ENCODE peak calls at places on chromosomes 12 and 14, in ten cellular contexts. C is uterus, V is mammary epithelial cell, K is K562, G is foreskin fibroblast, X is SK-N-SH, Y is H7, W is cardiac fibroblast, D is BE2C, E is right atrium auricular region. R is an unnamed sample.

GRCh38 chr12:46126050-46126727 is 135.8 kb upstream of the SCAF11 start:
- DNase-seq in C (no peak), V (no peak), K (no peak), G (no peak), X (no peak), Y (no peak), W (no peak), D (no peak), E (no peak), R (no peak)

GRCh38 chr14:75340921-75341320 is 62.3 kb downstream of the FOS start:
- DNase-seq in C (peak), V (no peak), K (no peak), G (no peak), X (no peak), Y (no peak), W (peak), D (peak), E (peak), R (no peak)

GRCh38 chr12:72057330-72057911 is 118.8 kb downstream of the TPH2 start:
- DNase-seq in C (no peak), V (peak), K (no peak), G (no peak), X (no peak), Y (no peak), W (no peak), D (no peak), E (no peak), R (peak)

GRCh38 chr14:85565862-85566296 is 35.9 kb downstream of the FLRT2 start:
- DNase-seq in C (no peak), V (peak), K (no peak), G (no peak), X (no peak), Y (no peak), W (peak), D (no peak), E (no peak), R (no peak)

GRCh38 chr12:20527396-20528154 is 159.2 kb downstream of the PDE3A start:
- DNase-seq in C (no peak), V (no peak), K (no peak), G (peak), X (no peak), Y (no peak), W (peak), D (no peak), E (no peak), R (no peak)

GRCh38 chr14:103688906-103689902 is 26.0 kb downstream of the XRCC3 start:
- DNase-seq in C (no peak), V (no peak), K (no peak), G (no peak), X (no peak), Y (no peak), W (peak), D (no peak), E (no peak), R (no peak)

GRCh38 chr14:22646570-22647254 is 2.6 kb upstream of the OR6J1 start:
- DNase-seq in C (no peak), V (peak), K (no peak), G (peak), X (no peak), Y (no peak), W (peak), D (no peak), E (no peak), R (no peak)

GRCh38 chr14:24911324-24912095 is 138.4 kb downstream of the STXBP6 start:
- DNase-seq in C (no peak), V (peak), K (no peak), G (peak), X (no peak), Y (no peak), W (peak), D (no peak), E (no peak), R (no peak)

GRCh38 chr14:100629098-100629497 is 41.9 kb upstream of the BEGAIN start:
- DNase-seq in C (no peak), V (no peak), K (no peak), G (no peak), X (no peak), Y (peak), W (no peak), D (no peak), E (no peak), R (no peak)

GRCh38 chr12:109592905-109593272 is 19.3 kb downstream of the MVK start:
- DNase-seq in C (no peak), V (no peak), K (no peak), G (no peak), X (no peak), Y (no peak), W (no peak), D (no peak), E (no peak), R (no peak)

GRCh38 chr14:103511022-103511693 is 11.5 kb downstream of the CKB start:
- DNase-seq in C (no peak), V (no peak), K (no peak), G (no peak), X (no peak), Y (peak), W (no peak), D (no peak), E (no peak), R (no peak)

GRCh38 chr12:4143909-4144308 is 129.7 kb upstream of the CCND2 start:
- DNase-seq in C (no peak), V (peak), K (no peak), G (no peak), X (no peak), Y (no peak), W (no peak), D (no peak), E (no peak), R (peak)

GRCh38 chr12:5515458-5515857 is 83.5 kb downstream of the NTF3 start:
- DNase-seq in C (no peak), V (no peak), K (no peak), G (no peak), X (no peak), Y (no peak), W (no peak), D (no peak), E (no peak), R (no peak)

GRCh38 chr12:117035287-117035686 is 63.9 kb downstream of the TESC start:
- DNase-seq in C (no peak), V (no peak), K (no peak), G (no peak), X (no peak), Y (no peak), W (no peak), D (no peak), E (no peak), R (no peak)

GRCh38 chr14:45610303-45610702 is 357.3 kb upstream of the MIS18BP1 start:
- DNase-seq in C (no peak), V (peak), K (no peak), G (no peak), X (no peak), Y (no peak), W (no peak), D (no peak), E (no peak), R (no peak)

GRCh38 chr14:74866708-74867389 is 9.1 kb downstream of the PROX2 start:
- DNase-seq in C (no peak), V (no peak), K (no peak), G (no peak), X (no peak), Y (no peak), W (no peak), D (no peak), E (no peak), R (no peak)

GRCh38 chr14:82963756-82964155 is 1430.1 kb upstream of the SEL1L start:
- DNase-seq in C (no peak), V (no peak), K (no peak), G (no peak), X (no peak), Y (no peak), W (no peak), D (no peak), E (no peak), R (no peak)

GRCh38 chr12:53965251-53966069 is 7.5 kb upstream of the HOXC11 start:
- DNase-seq in C (peak), V (no peak), K (no peak), G (peak), X (no peak), Y (peak), W (no peak), D (peak), E (no peak), R (no peak)

GRCh38 chr12:14771651-14772137 is 31.6 kb downstream of the WBP11 start:
- DNase-seq in C (no peak), V (no peak), K (no peak), G (no peak), X (peak), Y (peak), W (no peak), D (no peak), E (no peak), R (peak)

GRCh38 chr14:87186745-87187144 is 806.2 kb downstream of the GALC start:
- DNase-seq in C (no peak), V (no peak), K (no peak), G (no peak), X (no peak), Y (peak), W (no peak), D (no peak), E (no peak), R (no peak)

GRCh38 chr14:26761532-26761931 is 163.7 kb upstream of the NOVA1 start:
- DNase-seq in C (no peak), V (no peak), K (no peak), G (no peak), X (no peak), Y (no peak), W (no peak), D (no peak), E (no peak), R (no peak)

GRCh38 chr14:75277796-75278421 is 719 bp upstream of the FOS start:
- DNase-seq in C (no peak), V (peak), K (no peak), G (no peak), X (no peak), Y (no peak), W (peak), D (no peak), E (no peak), R (no peak)

GRCh38 chr14:67675219-67675582 is 769 bp upstream of the VTI1B start:
- DNase-seq in C (no peak), V (no peak), K (no peak), G (no peak), X (no peak), Y (no peak), W (no peak), D (no peak), E (no peak), R (no peak)

DNA sequence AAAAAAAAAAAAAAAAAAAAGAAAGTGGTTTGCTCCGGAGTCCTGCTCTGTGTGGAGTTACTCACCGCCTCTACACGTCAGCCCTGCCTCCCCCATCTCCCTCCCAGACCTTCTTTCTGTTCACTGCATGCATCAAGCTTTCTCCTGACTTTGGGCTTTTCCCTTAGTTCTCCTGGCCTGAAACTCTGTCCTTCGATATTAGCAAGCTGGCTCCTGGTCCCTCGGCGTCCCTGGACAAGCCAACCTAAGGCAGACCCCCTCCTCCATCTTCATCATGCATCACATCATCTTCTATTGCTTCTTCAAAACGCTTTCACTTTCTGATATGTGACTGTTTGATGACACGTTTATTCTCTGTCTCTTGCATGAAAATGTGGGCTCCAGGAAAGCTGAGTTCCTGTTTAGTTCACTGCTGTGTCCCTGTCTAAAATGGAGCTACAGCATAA is 40.6 kb downstream of the SLC15A4 start:
- DNase-seq in C (peak), V (no peak), K (no peak), G (peak), X (no peak), Y (no peak), W (peak), D (no peak), E (no peak), R (no peak)
- H3K4me3 ChIP-seq in C (no peak), V (no peak), K (no peak), G (no peak), X (no peak), Y (no peak), W (peak), D (no peak), E (no peak), R (no peak)

DNA sequence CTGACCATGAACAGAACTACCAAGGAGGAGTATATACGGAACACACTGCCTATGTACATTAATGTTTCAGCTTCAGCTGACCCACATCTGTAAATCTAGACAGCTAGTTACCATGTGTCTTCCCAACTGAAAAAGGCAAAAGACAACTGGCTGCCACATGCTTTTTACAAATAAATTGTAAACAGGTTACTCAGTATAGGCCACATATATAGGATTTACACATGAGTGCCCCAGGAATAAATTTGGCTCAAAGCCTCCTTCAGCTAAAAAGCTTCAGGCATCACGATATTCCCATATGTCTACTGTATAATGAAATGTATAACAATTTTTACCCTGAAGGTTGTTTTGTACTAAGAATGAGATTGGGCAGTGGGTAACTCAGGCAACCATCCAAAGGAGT is 175.9 kb upstream of the BMP4 start:
- DNase-seq in C (no peak), V (no peak), K (no peak), G (no peak), X (no peak), Y (no peak), W (no peak), D (no peak), E (no peak), R (no peak)
- H3K4me3 ChIP-seq in C (no peak), V (no peak), K (no peak), G (no peak), X (no peak), Y (no peak), W (no peak), D (no peak), E (no peak), R (no peak)

GRCh38 chr14:94111276-94112095 is 950 bp downstream of the IFI27 start:
- DNase-seq in C (no peak), V (no peak), K (no peak), G (no peak), X (no peak), Y (no peak), W (no peak), D (no peak), E (no peak), R (no peak)
- H3K4me3 ChIP-seq in C (peak), V (no peak), K (no peak), G (no peak), X (no peak), Y (no peak), W (peak), D (no peak), E (peak), R (no peak)

GRCh38 chr14:69592923-69593677 is 18.3 kb upstream of the SUSD6 start:
- DNase-seq in C (peak), V (no peak), K (no peak), G (no peak), X (no peak), Y (no peak), W (peak), D (no peak), E (peak), R (no peak)
- H3K4me3 ChIP-seq in C (peak), V (no peak), K (no peak), G (peak), X (no peak), Y (no peak), W (peak), D (no peak), E (no peak), R (no peak)

GRCh38 chr14:51654549-51654879 is 2.8 kb downstream of the FRMD6 start:
- DNase-seq in C (no peak), V (no peak), K (no peak), G (no peak), X (peak), Y (no peak), W (no peak), D (no peak), E (no peak), R (no peak)

GRCh38 chr14:51651388-51652167 is at the start of gene FRMD6:
- DNase-seq in C (peak), V (peak), K (peak), G (peak), X (peak), Y (peak), W (peak), D (peak), E (peak), R (peak)

GRCh38 chr14:51652168-51653095 is 722 bp downstream of the FRMD6 start:
- DNase-seq in C (peak), V (no peak), K (no peak), G (no peak), X (peak), Y (peak), W (no peak), D (peak), E (no peak), R (peak)

GRCh38 chr14:51653096-51653814 is 1.5 kb downstream of the FRMD6 start:
- DNase-seq in C (no peak), V (peak), K (no peak), G (peak), X (no peak), Y (peak), W (peak), D (no peak), E (no peak), R (peak)

DNA sequence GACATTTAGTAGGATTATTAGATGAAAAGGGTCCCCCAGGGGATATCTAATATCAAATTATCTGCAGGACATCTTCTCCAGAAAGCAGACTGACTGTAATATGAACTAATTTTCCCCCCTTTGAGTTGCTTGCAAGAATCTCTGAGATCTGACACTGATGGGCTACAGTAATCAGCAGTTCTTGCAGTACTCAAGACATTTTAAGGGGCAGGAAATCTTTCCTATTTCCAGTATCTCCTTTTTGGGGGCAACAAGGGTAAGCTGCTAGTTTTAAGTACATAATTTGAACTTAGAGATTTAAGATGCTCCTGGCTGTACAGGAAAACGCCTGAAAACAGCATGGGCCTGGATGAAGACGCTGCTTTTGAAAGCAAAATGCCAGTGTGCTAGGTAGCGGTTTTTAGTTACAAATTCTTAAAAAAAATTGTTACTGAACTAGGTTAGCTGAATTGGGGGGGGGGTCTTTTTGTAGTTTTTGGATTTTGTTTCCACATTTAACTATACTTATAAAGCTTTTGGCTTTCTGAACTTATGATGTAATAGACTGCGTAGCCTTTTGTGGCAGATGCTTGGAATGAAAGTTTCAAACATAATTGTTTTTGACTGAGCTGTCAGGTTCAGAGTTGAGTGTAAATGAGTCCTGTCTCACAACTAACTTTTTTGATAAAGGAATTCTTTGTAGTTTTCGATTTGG is 2.3 kb downstream of the FRMD6 start:
- DNase-seq in C (no peak), V (no peak), K (no peak), G (no peak), X (no peak), Y (no peak), W (no peak), D (no peak), E (no peak), R (peak)
- H3K4me3 ChIP-seq in C (peak), V (peak), K (no peak), G (peak), X (peak), Y (no peak), W (peak), D (peak), E (peak), R (no peak)

GRCh38 chr14:70660967-70661871 is 19.5 kb downstream of the TTC9 start:
- DNase-seq in C (no peak), V (no peak), K (no peak), G (no peak), X (no peak), Y (no peak), W (no peak), D (no peak), E (no peak), R (peak)
- H3K4me3 ChIP-seq in C (no peak), V (no peak), K (no peak), G (no peak), X (no peak), Y (no peak), W (no peak), D (no peak), E (no peak), R (no peak)

GRCh38 chr12:132506328-132506727 is 16.4 kb downstream of the FBRSL1 start:
- DNase-seq in C (no peak), V (no peak), K (no peak), G (no peak), X (no peak), Y (peak), W (no peak), D (no peak), E (no peak), R (no peak)

GRCh38 chr12:132508860-132509732 is 19.1 kb downstream of the FBRSL1 start:
- DNase-seq in C (no peak), V (no peak), K (no peak), G (no peak), X (no peak), Y (peak), W (no peak), D (no peak), E (no peak), R (no peak)

GRCh38 chr12:132508248-132508740 is 18.3 kb downstream of the FBRSL1 start:
- DNase-seq in C (no peak), V (no peak), K (no peak), G (no peak), X (no peak), Y (peak), W (no peak), D (no peak), E (no peak), R (no peak)

GRCh38 chr12:132506730-132507538 is 17.0 kb downstream of the FBRSL1 start:
- DNase-seq in C (peak), V (no peak), K (peak), G (peak), X (peak), Y (peak), W (peak), D (peak), E (peak), R (no peak)

GRCh38 chr12:132507656-132508055 is 17.7 kb downstream of the FBRSL1 start:
- DNase-seq in C (no peak), V (no peak), K (no peak), G (no peak), X (no peak), Y (no peak), W (no peak), D (no peak), E (no peak), R (no peak)
- H3K4me3 ChIP-seq in C (no peak), V (no peak), K (no peak), G (no peak), X (no peak), Y (no peak), W (no peak), D (no peak), E (peak), R (no peak)

GRCh38 chr14:95495093-95495492 is 21.4 kb downstream of the SYNE3 start:
- DNase-seq in C (no peak), V (no peak), K (no peak), G (no peak), X (no peak), Y (no peak), W (no peak), D (no peak), E (no peak), R (no peak)
- H3K4me3 ChIP-seq in C (no peak), V (no peak), K (no peak), G (no peak), X (no peak), Y (no peak), W (no peak), D (no peak), E (no peak), R (no peak)

GRCh38 chr12:122184522-122184921 is 1.6 kb downstream of the LRRC43 start:
- DNase-seq in C (no peak), V (no peak), K (no peak), G (no peak), X (no peak), Y (no peak), W (no peak), D (no peak), E (no peak), R (no peak)

GRCh38 chr12:122185079-122185478 is 2.2 kb downstream of the LRRC43 start:
- DNase-seq in C (no peak), V (no peak), K (no peak), G (no peak), X (no peak), Y (no peak), W (no peak), D (no peak), E (no peak), R (no peak)

GRCh38 chr12:122182887-122183587 is at the start of gene LRRC43:
- DNase-seq in C (no peak), V (peak), K (no peak), G (peak), X (peak), Y (peak), W (peak), D (peak), E (no peak), R (no peak)

GRCh38 chr12:122185494-122186082 is 2.7 kb downstream of the LRRC43 start:
- DNase-seq in C (no peak), V (no peak), K (peak), G (no peak), X (no peak), Y (no peak), W (no peak), D (no peak), E (no peak), R (no peak)

DNA sequence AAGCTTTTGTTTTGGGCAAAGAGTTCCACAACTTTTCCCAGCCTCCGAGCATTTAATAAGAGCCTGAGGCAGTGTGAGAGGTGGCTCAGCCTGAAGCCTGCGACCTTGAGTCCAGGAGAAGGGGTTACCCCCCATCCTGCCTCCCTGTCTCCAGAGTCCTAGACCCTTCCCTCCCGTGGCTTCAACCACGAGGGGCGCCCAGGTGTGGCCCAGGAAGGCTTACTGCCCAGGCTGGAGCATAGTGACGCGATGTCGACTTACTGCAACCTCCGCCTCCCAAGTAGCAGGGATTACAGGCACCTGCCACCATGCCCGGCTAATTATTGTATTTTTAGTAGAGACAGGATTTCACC is 641 bp downstream of the LRRC43 start:
- DNase-seq in C (no peak), V (no peak), K (no peak), G (no peak), X (no peak), Y (peak), W (no peak), D (no peak), E (no peak), R (no peak)
- H3K4me3 ChIP-seq in C (peak), V (no peak), K (no peak), G (peak), X (no peak), Y (peak), W (no peak), D (no peak), E (peak), R (no peak)

R was measured in Jurkat, Clone E6-1.